ENCODE peak calls at places on chromosomes 2 and 18, in five cellular contexts. O is astrocyte of the spinal cord, D is pancreas, V is left ventricle myocardium inferior, L is endothelial cell. U is an unnamed sample.

GRCh38 chr2:63667132-63667531 is 78.4 kb downstream of the MDH1 start:
- DNase-seq in O (no peak), D (no peak), V (no peak), L (no peak), U (peak)

GRCh38 chr18:66676699-66677098 is 72.8 kb upstream of the CDH19 start:
- DNase-seq in O (no peak), D (no peak), V (no peak), L (no peak), U (no peak)

GRCh38 chr18:36352384-36352783 is 54.9 kb downstream of the FHOD3 start:
- DNase-seq in O (peak), D (no peak), V (no peak), L (no peak), U (peak)

GRCh38 chr2:15667579-15668556 is 76.2 kb downstream of the DDX1 start:
- DNase-seq in O (peak), D (no peak), V (no peak), L (no peak), U (peak)

GRCh38 chr2:241373449-241373848 is 17.4 kb downstream of the FARP2 start:
- DNase-seq in O (no peak), D (no peak), V (no peak), L (no peak), U (no peak)

GRCh38 chr2:224520064-224520463 is 65.1 kb downstream of the CUL3 start:
- DNase-seq in O (peak), D (no peak), V (no peak), L (no peak), U (peak)

GRCh38 chr2:25794544-25795276 is 83.6 kb downstream of the ASXL2 start:
- DNase-seq in O (no peak), D (no peak), V (no peak), L (no peak), U (no peak)

GRCh38 chr2:26758790-26759321 is 5.2 kb upstream of the SLC35F6 start:
- DNase-seq in O (no peak), D (no peak), V (no peak), L (no peak), U (peak)

GRCh38 chr2:186068154-186068826 is 329.7 kb downstream of the FSIP2 start:
- DNase-seq in O (no peak), D (no peak), V (peak), L (no peak), U (no peak)

GRCh38 chr2:46248171-46248570 is 49.0 kb upstream of the EPAS1 start:
- DNase-seq in O (no peak), D (no peak), V (no peak), L (no peak), U (no peak)

GRCh38 chr2:33375054-33375453 is 101.4 kb upstream of the RASGRP3 start:
- DNase-seq in O (peak), D (no peak), V (no peak), L (no peak), U (peak)

GRCh38 chr2:67650292-67651133 is 253.4 kb downstream of the ETAA1 start:
- DNase-seq in O (peak), D (peak), V (peak), L (peak), U (peak)

GRCh38 chr2:119517433-119517832 is 6.8 kb downstream of the SCTR start:
- DNase-seq in O (peak), D (peak), V (peak), L (peak), U (peak)

GRCh38 chr2:142603761-142604160 is 273.7 kb upstream of the KYNU start:
- DNase-seq in O (peak), D (no peak), V (no peak), L (no peak), U (peak)

GRCh38 chr2:69770193-69770702 is 28.3 kb downstream of the ANXA4 start:
- DNase-seq in O (peak), D (no peak), V (no peak), L (no peak), U (peak)

GRCh38 chr2:60100034-60100433 is 453.4 kb downstream of the BCL11A start:
- DNase-seq in O (no peak), D (no peak), V (no peak), L (no peak), U (no peak)

GRCh38 chr18:21241224-21242131 is 554 bp upstream of the GREB1L start:
- DNase-seq in O (no peak), D (peak), V (no peak), L (peak), U (no peak)

GRCh38 chr18:79576686-79577351 is 102.8 kb upstream of the CTDP1 start:
- DNase-seq in O (peak), D (peak), V (peak), L (no peak), U (no peak)

GRCh38 chr2:121530210-121530562 is 494 bp upstream of the RNU4ATAC start:
- DNase-seq in O (peak), D (peak), V (peak), L (peak), U (peak)

GRCh38 chr2:47313141-47313691 is 89.7 kb upstream of the MSH2 start:
- DNase-seq in O (no peak), D (peak), V (no peak), L (no peak), U (no peak)

GRCh38 chr2:110170102-110170501 is 34.7 kb downstream of the NPHP1 start:
- DNase-seq in O (no peak), D (no peak), V (no peak), L (no peak), U (no peak)

GRCh38 chr2:151771599-151772358 is 37.5 kb upstream of the NEB start:
- DNase-seq in O (peak), D (no peak), V (no peak), L (no peak), U (peak)

GRCh38 chr18:2857491-2858063 is 10.8 kb downstream of the EMILIN2 start:
- DNase-seq in O (peak), D (no peak), V (peak), L (no peak), U (peak)

GRCh38 chr2:168120310-168120709 is 127.1 kb downstream of the STK39 start:
- DNase-seq in O (no peak), D (no peak), V (no peak), L (no peak), U (no peak)

GRCh38 chr2:168118733-168119518 is 128.5 kb downstream of the STK39 start:
- DNase-seq in O (peak), D (no peak), V (no peak), L (peak), U (peak)

GRCh38 chr2:168116448-168116847 is 130.9 kb downstream of the STK39 start:
- DNase-seq in O (peak), D (no peak), V (no peak), L (peak), U (no peak)

GRCh38 chr2:168120730-168121129 is 126.7 kb downstream of the STK39 start:
- DNase-seq in O (no peak), D (no peak), V (no peak), L (no peak), U (peak)

DNA sequence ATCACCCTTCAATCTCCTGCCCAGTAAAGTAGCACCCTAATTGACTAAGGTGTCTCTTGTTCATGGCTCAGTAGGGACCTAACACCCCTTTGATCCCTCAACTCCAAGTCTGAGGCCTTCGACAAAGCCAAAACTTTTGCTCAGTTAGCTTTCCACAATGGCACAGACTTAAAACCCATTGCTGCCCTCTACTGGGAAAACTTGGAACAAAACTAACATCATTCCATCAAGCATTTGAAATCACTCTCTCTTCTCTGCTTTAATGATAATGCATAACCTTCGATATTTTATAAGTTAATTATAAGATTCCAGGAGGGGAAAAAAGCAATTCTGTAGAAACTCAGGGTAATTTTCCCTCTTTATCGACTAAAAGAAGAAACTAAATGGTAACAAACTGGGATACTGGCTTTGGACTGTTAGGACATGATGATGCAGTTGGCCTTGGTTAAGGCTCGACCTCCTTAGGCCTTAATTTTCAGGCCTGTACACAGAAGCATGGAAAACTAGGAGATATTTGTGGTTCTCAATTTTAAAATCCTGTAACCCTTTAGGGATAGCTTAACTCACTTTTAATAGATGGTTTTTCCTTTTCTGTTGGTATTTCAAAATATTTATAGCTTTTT is 127.8 kb downstream of the STK39 start:
- DNase-seq in O (peak), D (no peak), V (no peak), L (peak), U (peak)
- TF ChIP-seq CTCF in O (peak), D (peak), V (peak), L (peak), U (peak)

GRCh38 chr2:96198937-96199336 is 9.7 kb downstream of the STARD7 start:
- DNase-seq in O (no peak), D (no peak), V (no peak), L (no peak), U (no peak)
- TF ChIP-seq CTCF in O (no peak), D (no peak), V (no peak), L (no peak), U (no peak)

GRCh38 chr18:11651899-11652298 is 37.2 kb upstream of the GNAL start:
- DNase-seq in O (no peak), D (no peak), V (no peak), L (no peak), U (no peak)
- TF ChIP-seq CTCF in O (no peak), D (no peak), V (no peak), L (no peak), U (no peak)

DNA sequence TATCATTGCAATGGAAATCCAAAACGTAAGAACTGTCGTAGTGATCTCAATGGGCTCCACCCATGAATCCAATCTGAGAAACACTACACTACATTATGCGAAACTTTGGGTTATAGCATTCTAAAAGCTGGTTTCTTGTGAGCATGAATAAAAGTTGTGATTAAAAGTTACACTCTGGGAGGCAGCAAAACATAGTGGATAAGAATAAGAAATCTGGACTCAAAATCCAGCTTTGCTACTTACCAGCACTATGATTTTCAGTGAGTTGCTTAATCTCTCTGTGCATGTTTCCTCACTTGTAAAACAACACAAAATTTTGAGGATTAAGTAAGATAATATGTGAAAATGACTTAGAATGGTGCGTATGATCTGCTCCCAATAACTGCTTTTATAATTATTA is 25.7 kb upstream of the THOC1 start:
- DNase-seq in O (peak), D (no peak), V (no peak), L (no peak), U (peak)
- TF ChIP-seq CTCF in O (no peak), D (no peak), V (peak), L (no peak), U (no peak)

GRCh38 chr2:230205721-230206120 is 14.1 kb downstream of the SP110 start:
- DNase-seq in O (no peak), D (no peak), V (no peak), L (no peak), U (no peak)

GRCh38 chr2:230205034-230205433 is 14.8 kb downstream of the SP110 start:
- DNase-seq in O (no peak), D (no peak), V (no peak), L (no peak), U (no peak)

GRCh38 chr2:230203110-230203676 is 16.6 kb downstream of the SP110 start:
- DNase-seq in O (no peak), D (no peak), V (peak), L (no peak), U (no peak)

DNA sequence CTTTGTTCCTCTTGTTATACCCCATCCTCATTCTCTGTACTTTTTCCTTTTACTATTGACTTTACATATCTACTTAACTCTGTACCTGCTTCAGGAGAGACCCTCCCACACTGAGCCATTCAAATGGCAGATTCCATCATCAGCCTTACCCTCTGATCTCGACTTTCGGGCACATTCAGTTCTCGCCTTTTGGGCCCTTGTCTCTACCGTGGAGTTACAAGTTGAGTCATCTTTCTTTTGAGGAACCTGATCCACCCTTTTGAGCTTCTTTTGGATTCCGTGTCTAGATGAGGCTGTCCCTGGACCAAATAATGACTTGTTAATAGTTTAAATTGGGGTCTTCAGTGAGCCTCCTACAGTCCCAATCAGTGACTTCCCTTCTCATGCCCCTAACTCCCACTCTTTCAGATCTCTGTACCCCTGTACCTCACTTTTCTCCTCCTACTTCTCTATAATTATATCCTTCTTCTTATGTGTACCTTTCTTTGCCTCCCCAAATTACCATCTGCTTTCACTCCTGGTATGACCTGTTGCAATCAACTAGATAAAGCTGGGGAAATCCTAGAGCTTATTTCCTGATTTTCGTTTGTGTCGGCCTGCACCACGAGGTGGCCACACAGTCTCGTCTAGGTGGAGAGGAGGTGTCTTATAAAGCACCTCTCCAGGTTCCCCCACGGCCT is 17.2 kb downstream of the SP110 start:
- DNase-seq in O (no peak), D (no peak), V (no peak), L (no peak), U (no peak)
- TF ChIP-seq CTCF in O (no peak), D (no peak), V (no peak), L (no peak), U (no peak)

GRCh38 chr18:70491734-70492348 is 203.0 kb downstream of the SOCS6 start:
- DNase-seq in O (peak), D (no peak), V (no peak), L (peak), U (peak)
- TF ChIP-seq CTCF in O (peak), D (peak), V (peak), L (peak), U (peak)